ENCODE peak calls at places on chromosomes 13 and 19, in four cellular contexts. V is psoas muscle, M is heart left ventricle, S is HepG2. D is an unnamed sample.

GRCh38 chr13:78881746-78882145 is 222.8 kb upstream of the OBI1 start:
- DNase-seq in S (no peak), M (no peak), V (no peak), D (no peak)

GRCh38 chr13:88751994-88752393 is 1080.8 kb downstream of the SLITRK5 start:
- DNase-seq in S (no peak), V (no peak), M (no peak), D (no peak)

GRCh38 chr13:53266757-53267156 is 238.1 kb downstream of the OLFM4 start:
- DNase-seq in M (no peak), V (no peak), S (no peak), D (no peak)

GRCh38 chr13:75271851-75272250 is 210.1 kb downstream of the TBC1D4 start:
- DNase-seq in S (no peak), M (no peak), V (no peak), D (no peak)

GRCh38 chr19:45297674-45298073 is 25.0 kb downstream of the CKM start:
- DNase-seq in M (no peak), V (no peak), S (no peak), D (no peak)

GRCh38 chr19:58374200-58374599 is 6.6 kb downstream of the ZNF837 start:
- DNase-seq in S (no peak), V (no peak), M (no peak), D (no peak)

GRCh38 chr19:6721773-6722172 is 1.3 kb upstream of the C3 start:
- DNase-seq in S (no peak), M (no peak), V (no peak), D (no peak)

GRCh38 chr13:83895994-83896580 is 13.8 kb upstream of the SLITRK1 start:
- DNase-seq in S (no peak), M (no peak), V (no peak), D (no peak)

GRCh38 chr19:40962460-40962961 is 28.6 kb upstream of the CYP2B6 start:
- DNase-seq in M (no peak), V (no peak), S (peak; percentile 55), D (no peak)

GRCh38 chr19:56294557-56294956 is 20.1 kb downstream of the ZSCAN5A start:
- DNase-seq in S (no peak), M (no peak), V (no peak), D (no peak)

GRCh38 chr13:20594276-20594675 is 27.3 kb downstream of the IFT88 start:
- DNase-seq in S (no peak), M (no peak), V (no peak), D (no peak)

DNA sequence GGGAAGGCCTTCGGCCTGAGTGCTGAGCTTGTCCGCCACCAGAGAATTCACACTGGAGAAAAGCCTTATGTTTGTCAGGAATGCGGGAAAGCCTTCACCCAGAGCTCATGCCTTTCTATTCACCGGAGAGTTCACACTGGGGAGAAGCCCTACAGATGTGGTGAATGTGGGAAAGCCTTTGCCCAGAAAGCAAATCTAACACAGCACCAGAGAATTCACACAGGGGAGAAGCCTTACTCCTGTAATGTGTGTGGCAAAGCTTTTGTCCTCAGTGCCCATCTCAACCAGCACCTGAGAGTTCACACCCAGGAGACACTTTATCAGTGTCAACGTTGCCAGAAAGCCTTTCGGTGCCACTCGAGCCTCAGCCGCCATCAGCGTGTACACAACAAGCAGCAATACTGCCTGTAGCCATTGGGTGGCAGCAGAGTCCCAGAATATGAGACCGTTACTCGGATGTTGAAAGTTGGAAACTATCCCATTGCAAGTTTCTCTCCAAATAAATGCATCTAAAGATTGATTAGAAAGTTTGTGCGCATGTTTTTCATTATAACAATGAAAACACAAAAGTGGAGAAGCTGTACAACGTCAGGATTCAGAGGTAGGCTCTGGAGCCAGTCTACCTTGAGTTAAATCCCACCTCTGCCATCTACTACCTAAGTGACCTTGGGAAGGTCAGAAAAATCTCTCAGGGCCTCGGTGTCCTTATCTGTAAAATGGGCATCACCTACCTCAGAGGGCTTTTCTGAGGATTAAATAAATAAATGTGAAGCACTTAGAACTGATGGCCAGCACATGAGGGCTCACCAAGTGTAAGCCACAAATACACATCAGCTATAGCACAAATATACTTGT is 21.1 kb downstream of the ZNF473 start:
- DNase-seq in V (peak; percentile 54), S (peak; percentile 60), M (no peak), D (peak; percentile 52)
- H3K9me3 ChIP-seq in V (peaks cover 53% of the 10 kb centered on the region), S (no peaks in the 10 kb centered on the region), M (peaks cover 28% of the 10 kb centered on the region), D (peaks cover 3% of the 10 kb centered on the region)

GRCh38 chr19:38316477-38317067 is 825 bp upstream of the YIF1B start:
- DNase-seq in S (no peak), M (no peak), V (no peak), D (no peak)
- H3K4me3 ChIP-seq in S (peak overlapping the region; percentile 66), M (peak overlapping the region; percentile 80), V (peak overlapping the region; percentile 81), D (peak overlapping the region; percentile 75)

GRCh38 chr13:40103864-40104263 is 448.4 kb downstream of the COG6 start:
- DNase-seq in V (no peak), S (no peak), M (no peak), D (no peak)

GRCh38 chr13:40096357-40096911 is 441.0 kb downstream of the COG6 start:
- DNase-seq in V (no peak), M (no peak), S (no peak), D (peak; percentile 55)

GRCh38 chr13:40102360-40102727 is 446.9 kb downstream of the COG6 start:
- DNase-seq in V (no peak), S (no peak), M (no peak), D (no peak)

GRCh38 chr13:40102854-40103253 is 447.4 kb downstream of the COG6 start:
- DNase-seq in M (no peak), V (no peak), S (peak; percentile 32), D (peak; percentile 11)

DNA sequence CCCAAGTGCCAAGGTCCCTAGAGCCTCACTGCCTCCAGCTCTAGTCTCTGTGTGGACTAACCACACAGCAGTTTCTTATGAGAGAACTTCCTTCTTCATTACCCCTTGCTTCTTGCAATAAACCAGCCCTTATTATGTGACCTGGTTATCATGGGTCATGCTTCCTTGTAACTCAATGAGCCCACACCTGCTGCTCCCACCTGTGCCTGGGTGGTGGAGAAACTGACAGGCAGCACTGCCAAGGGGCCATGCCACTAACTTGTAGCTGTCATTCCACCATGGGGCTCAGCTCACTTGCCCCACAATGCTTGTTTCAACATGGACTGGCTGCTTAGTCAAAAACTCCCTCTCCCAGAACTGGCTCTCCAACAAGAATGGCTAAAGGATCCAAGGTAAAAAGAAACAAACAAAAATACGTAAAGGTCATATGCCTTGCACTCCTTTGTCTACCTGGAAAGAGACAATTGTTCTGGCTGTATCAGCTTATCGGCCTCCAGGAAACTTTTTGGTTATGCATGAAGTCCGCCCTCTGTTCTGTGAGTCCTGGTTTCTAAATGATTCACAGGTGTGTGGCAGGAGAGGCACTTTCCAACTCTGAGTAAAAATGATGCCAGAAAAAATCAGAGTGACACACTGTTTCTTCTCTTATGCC is 446.4 kb downstream of the COG6 start:
- DNase-seq in S (no peak), V (no peak), M (no peak), D (no peak)
- H3K27ac ChIP-seq in S (no peak overlapping the region), V (no peak overlapping the region), M (no peak overlapping the region), D (no peak overlapping the region)

GRCh38 chr13:31327157-31327556 is 127.4 kb downstream of the B3GLCT start:
- DNase-seq in M (no peak), S (no peak), V (no peak), D (no peak)
- H3K9me3 ChIP-seq in M (no peaks in the 10 kb centered on the region), S (no peaks in the 10 kb centered on the region), V (no peaks in the 10 kb centered on the region), D (no peaks in the 10 kb centered on the region)

DNA sequence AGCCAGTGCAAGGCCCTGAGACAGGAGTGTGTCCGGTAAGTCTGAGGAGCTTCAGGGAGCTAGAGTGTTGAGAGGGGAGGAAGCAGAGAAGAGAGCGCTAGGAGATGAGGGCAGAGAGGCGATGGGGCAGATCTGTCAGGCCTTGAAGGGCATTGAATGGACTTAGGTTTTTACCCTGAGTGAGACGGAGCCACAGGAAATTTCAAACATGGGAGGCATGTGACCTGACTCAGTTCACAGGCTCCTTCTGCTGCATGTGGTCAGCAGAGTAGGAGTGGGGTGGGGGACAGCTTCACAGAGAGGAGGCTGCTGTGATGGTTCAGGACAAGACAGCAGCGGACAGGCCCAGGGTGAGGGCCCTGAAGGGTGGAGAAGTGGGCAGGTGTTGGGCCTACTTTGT is 2.5 kb upstream of the FAM98C start:
- DNase-seq in S (no peak), M (no peak), V (no peak), D (no peak)
- H3K4me3 ChIP-seq in S (no peak overlapping the region), M (no peak overlapping the region), V (no peak overlapping the region), D (no peak overlapping the region)

GRCh38 chr19:44260695-44261446 is 1.2 kb downstream of the ZNF233 start:
- DNase-seq in S (peak; percentile 6), M (no peak), V (no peak), D (no peak)
- H3K27ac ChIP-seq in S (peak overlapping the region; percentile 54), M (no peak overlapping the region), V (no peak overlapping the region), D (no peak overlapping the region)

DNA sequence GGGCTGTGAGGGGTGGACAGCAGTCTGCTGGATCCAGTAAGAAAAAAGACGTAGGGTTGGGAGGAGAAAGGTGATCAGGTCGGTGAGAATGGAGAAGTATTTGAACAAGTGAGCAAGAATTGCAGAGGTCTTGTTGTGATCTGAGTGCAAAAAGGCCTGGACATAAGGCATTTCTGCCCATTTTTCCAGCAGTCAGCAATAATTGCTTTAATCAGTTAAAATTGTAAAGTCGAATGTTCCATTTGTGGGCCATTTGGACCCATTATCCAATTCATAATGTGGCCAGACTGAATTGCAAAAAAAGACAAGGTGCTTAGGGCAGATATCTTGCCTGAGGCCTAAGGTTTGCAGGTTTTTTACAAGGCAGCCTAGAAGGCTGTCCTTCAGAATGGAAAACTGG is 86.1 kb downstream of the ZNF737 start:
- DNase-seq in S (no peak), M (no peak), V (no peak), D (no peak)
- H3K9me3 ChIP-seq in S (peaks cover 98% of the 10 kb centered on the region), M (no peaks in the 10 kb centered on the region), V (no peaks in the 10 kb centered on the region), D (no peaks in the 10 kb centered on the region)

GRCh38 chr13:29743229-29743786 is 107.1 kb downstream of the UBL3 start:
- DNase-seq in M (no peak), V (peak; percentile 54), S (no peak), D (no peak)

GRCh38 chr13:29749401-29750177 is 100.8 kb downstream of the UBL3 start:
- DNase-seq in M (no peak), V (peak; percentile 18), S (no peak), D (no peak)

GRCh38 chr13:29746167-29746677 is 104.2 kb downstream of the UBL3 start:
- DNase-seq in M (no peak), V (no peak), S (no peak), D (no peak)

GRCh38 chr13:29748097-29748496 is 102.3 kb downstream of the UBL3 start:
- DNase-seq in S (no peak), V (no peak), M (no peak), D (no peak)

DNA sequence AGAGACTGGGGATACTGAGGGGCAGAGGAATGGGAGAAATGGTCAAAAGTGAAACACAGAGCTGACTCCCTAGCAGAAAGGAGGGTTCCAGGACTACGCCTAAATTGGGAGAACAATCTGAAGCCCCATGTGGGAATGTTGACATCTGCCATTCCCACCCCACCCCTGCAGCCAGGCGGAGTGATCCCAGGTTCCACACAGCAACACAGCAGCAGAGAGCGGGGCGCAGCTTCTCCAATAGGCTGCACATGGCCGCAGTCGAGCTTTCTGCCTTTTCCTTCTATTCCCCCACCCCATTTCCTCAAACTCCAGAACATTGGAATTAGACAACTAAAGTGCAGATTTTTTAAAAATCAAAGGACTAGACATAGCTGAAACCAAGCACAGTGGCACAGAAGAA is 104.7 kb downstream of the UBL3 start:
- DNase-seq in V (no peak), S (no peak), M (no peak), D (no peak)
- H3K4me3 ChIP-seq in V (no peak overlapping the region), S (no peak overlapping the region), M (no peak overlapping the region), D (no peak overlapping the region)

DNA sequence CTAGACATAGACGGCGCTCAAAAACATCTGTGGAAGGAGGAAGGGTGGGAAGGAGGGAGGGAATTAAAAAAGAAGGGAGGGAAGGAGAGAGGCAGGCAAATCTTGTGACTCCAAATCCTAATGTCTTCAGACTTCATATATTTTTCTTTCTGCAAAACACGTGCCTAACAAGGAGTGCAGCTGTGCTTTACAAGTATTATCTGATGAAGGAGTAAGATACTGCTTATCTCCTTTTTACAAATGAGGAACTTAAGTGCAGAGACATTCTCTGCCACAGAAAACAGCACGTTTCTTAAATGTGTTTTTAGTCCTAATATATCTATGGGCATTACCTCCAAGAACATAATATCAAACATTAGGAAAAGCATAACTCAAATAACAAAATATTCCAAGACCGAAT is 6.5 kb downstream of the FLT3 start:
- DNase-seq in S (no peak), V (no peak), M (no peak), D (no peak)
- H3K27ac ChIP-seq in S (no peak overlapping the region), V (no peak overlapping the region), M (no peak overlapping the region), D (no peak overlapping the region)

D was measured in CD4-positive, alpha-beta memory T cell.